ENCODE peak calls at places on chromosome 1, in ten cellular contexts. D is neural progenitor cell; U is 8988T; Y is IMR-90; Z is left colon; S is T-helper 9 cell; A is anterior cingulate cortex; E is activated naive CD4-positive, alpha-beta T cell treated with Interleukin-2 at 50 U/mL for 16 hours; I is left cardiac atrium; Q is stimulated activated CD8-positive, alpha-beta memory T cell treated with anti-CD3 and anti-CD28 coated beads, Interleukin-4, amount 100 ng/mL, for 24 hours. L is an unnamed sample.

GRCh38 chr1:174999216-174999925 is 376 bp upstream of the CACYBP start:
- DNase-seq in S (peak), I (peak), Q (peak), Y (peak), A (peak), U (peak), Z (peak), E (peak), D (peak), L (peak)

GRCh38 chr1:219582310-219582709 is 30.6 kb downstream of the ZC3H11B start:
- DNase-seq in U (no peak), Z (no peak), D (no peak), Y (peak), E (no peak), Q (no peak), S (no peak), A (no peak), I (no peak), L (no peak)

GRCh38 chr1:116847688-116848531 is 61.8 kb upstream of the PTGFRN start:
- DNase-seq in A (no peak), S (no peak), I (peak), Q (no peak), Y (peak), Z (peak), D (no peak), U (no peak), E (peak), L (peak)

GRCh38 chr1:34199927-34200326 is 23.2 kb downstream of the C1orf94 start:
- DNase-seq in D (no peak), E (no peak), I (no peak), U (no peak), Q (no peak), A (no peak), Z (no peak), Y (peak), S (no peak), L (no peak)

GRCh38 chr1:37477946-37478345 is 3.6 kb downstream of the ZC3H12A start:
- DNase-seq in E (peak), S (no peak), I (no peak), Y (no peak), A (no peak), Q (no peak), D (no peak), Z (peak), U (no peak), L (no peak)

GRCh38 chr1:247119600-247120407 is 15.6 kb upstream of the ZNF669 start:
- DNase-seq in Y (no peak), S (no peak), I (no peak), U (no peak), D (no peak), A (no peak), Z (no peak), Q (no peak), E (no peak), L (no peak)

GRCh38 chr1:165697491-165697880 is 876 bp downstream of the ALDH9A1 start:
- DNase-seq in U (no peak), E (no peak), Y (no peak), I (no peak), A (no peak), Z (no peak), D (peak), S (no peak), Q (no peak), L (no peak)

GRCh38 chr1:150507912-150508864 is at the start of gene ECM1:
- DNase-seq in Z (peak), I (peak), S (no peak), D (no peak), E (no peak), Y (peak), Q (no peak), A (no peak), U (peak), L (peak)

GRCh38 chr1:241396747-241397691 is 40.0 kb upstream of the RGS7 start:
- DNase-seq in E (no peak), U (no peak), Z (no peak), A (no peak), Q (no peak), I (no peak), Y (peak), S (no peak), D (no peak), L (no peak)

GRCh38 chr1:30761312-30762151 is 4.0 kb upstream of the LAPTM5 start:
- DNase-seq in E (no peak), S (no peak), D (no peak), A (no peak), Q (no peak), Y (no peak), U (no peak), Z (no peak), I (no peak), L (no peak)

GRCh38 chr1:181013144-181013543 is 9.5 kb downstream of the STX6 start:
- DNase-seq in I (no peak), D (no peak), A (no peak), E (no peak), U (no peak), Q (no peak), Z (no peak), S (no peak), Y (no peak), L (no peak)

GRCh38 chr1:143720087-143721023 is 251.4 kb downstream of the FAM72C start:
- DNase-seq in A (no peak), Z (peak), Y (peak), U (no peak), E (no peak), I (peak), S (no peak), Q (no peak), D (no peak), L (peak)

GRCh38 chr1:6833804-6834203 is 48.5 kb downstream of the CAMTA1 start:
- DNase-seq in D (no peak), Y (no peak), Q (no peak), I (no peak), A (no peak), E (no peak), U (no peak), Z (no peak), S (no peak), L (no peak)

L was measured in right cardiac atrium.